ENCODE peak calls at places on chromosomes 3 and 15, in eight cellular contexts. I is EH; J is GM19239; U is RWPE2; A is dorsolateral prefrontal cortex; W is stimulated activated CD4-positive, alpha-beta T cell treated with anti-CD3 and anti-CD28 coated beads, Interleukin-15, amount 100 ng/mL, for 1 hour; X is GM20000; K is activated CD8-positive, alpha-beta memory T cell treated with anti-CD3 and anti-CD28 coated beads for 24 hours. D is an unnamed sample.

GRCh38 chr15:51623386-51623938 is 891 bp upstream of the DMXL2 start:
- DNase-seq in I (no peak), J (no peak), U (no peak), A (no peak), W (no peak), X (peak), K (no peak), D (peak)

GRCh38 chr3:131350506-131350905 is 31.1 kb upstream of the NUDT16 start:
- DNase-seq in I (peak), J (no peak), U (no peak), A (no peak), W (no peak), X (no peak), K (no peak), D (no peak)

GRCh38 chr3:123700791-123701712 is 116.2 kb upstream of the HACD2 start:
- DNase-seq in I (no peak), J (no peak), U (no peak), A (no peak), W (no peak), X (no peak), K (no peak), D (no peak)

GRCh38 chr3:126208618-126209256 is 28.4 kb upstream of the ALDH1L1 start:
- DNase-seq in I (peak), J (no peak), U (peak), A (no peak), W (no peak), X (no peak), K (no peak), D (peak)

GRCh38 chr15:65916664-65917406 is 47.5 kb downstream of the RAB11A start:
- DNase-seq in I (peak), J (peak), U (peak), A (peak), W (no peak), X (peak), K (no peak), D (peak)

GRCh38 chr15:65375871-65376552 is 1.8 kb downstream of the IGDCC3 start:
- DNase-seq in I (no peak), J (no peak), U (peak), A (no peak), W (no peak), X (no peak), K (no peak), D (peak)

GRCh38 chr3:51681453-51681852 is 10.4 kb downstream of the TEX264 start:
- DNase-seq in I (peak), J (no peak), U (no peak), A (no peak), W (no peak), X (no peak), K (no peak), D (no peak)

GRCh38 chr15:76993114-76993715 is 1.7 kb upstream of the PSTPIP1 start:
- DNase-seq in I (no peak), J (no peak), U (peak), A (no peak), W (no peak), X (no peak), K (peak), D (no peak)

GRCh38 chr3:158313344-158313927 is 203.5 kb downstream of the RSRC1 start:
- DNase-seq in I (peak), J (no peak), U (no peak), A (no peak), W (no peak), X (peak), K (no peak), D (no peak)

GRCh38 chr3:126836220-126836860 is 132.3 kb downstream of the CHCHD6 start:
- DNase-seq in I (no peak), J (no peak), U (no peak), A (peak), W (no peak), X (no peak), K (no peak), D (no peak)

GRCh38 chr3:111577798-111578685 is 17.1 kb downstream of the ZBED2 start:
- DNase-seq in I (peak), J (no peak), U (no peak), A (no peak), W (no peak), X (peak), K (no peak), D (peak)

GRCh38 chr15:64842986-64843561 is 1.4 kb downstream of the PLEKHO2 start:
- DNase-seq in I (peak), J (no peak), U (no peak), A (no peak), W (no peak), X (peak), K (peak), D (peak)

GRCh38 chr15:38563723-38564519 is 693 bp downstream of the RASGRP1 start:
- DNase-seq in I (peak), J (peak), U (no peak), A (peak), W (peak), X (peak), K (peak), D (peak)

GRCh38 chr3:89216021-89216739 is 108.8 kb downstream of the EPHA3 start:
- DNase-seq in I (no peak), J (no peak), U (no peak), A (no peak), W (no peak), X (no peak), K (no peak), D (peak)

GRCh38 chr3:164539215-164539614 is 539.1 kb downstream of the SI start:
- DNase-seq in I (no peak), J (no peak), U (no peak), A (no peak), W (no peak), X (no peak), K (no peak), D (peak)

GRCh38 chr3:155428558-155428957 is 135.1 kb upstream of the STRIT1 start:
- DNase-seq in I (peak), J (no peak), U (no peak), A (no peak), W (no peak), X (no peak), K (no peak), D (peak)

GRCh38 chr3:14118400-14119165 is 6.1 kb downstream of the CHCHD4 start:
- DNase-seq in I (no peak), J (no peak), U (no peak), A (no peak), W (no peak), X (peak), K (no peak), D (no peak)

GRCh38 chr3:56022619-56023018 is 445.6 kb downstream of the ERC2 start:
- DNase-seq in I (no peak), J (no peak), U (no peak), A (no peak), W (no peak), X (no peak), K (no peak), D (no peak)

GRCh38 chr3:36248374-36248773 is 131.9 kb upstream of the STAC start:
- DNase-seq in I (no peak), J (no peak), U (no peak), A (no peak), W (no peak), X (no peak), K (no peak), D (no peak)

GRCh38 chr15:78365931-78366330 is 25.8 kb downstream of the CRABP1 start:
- DNase-seq in I (peak), J (no peak), U (no peak), A (no peak), W (no peak), X (no peak), K (no peak), D (no peak)

GRCh38 chr3:171811059-171811912 is 1.0 kb upstream of the PLD1 start:
- DNase-seq in I (peak), J (no peak), U (no peak), A (no peak), W (no peak), X (no peak), K (no peak), D (peak)

D was measured in osteoblast.